ENCODE peak calls at places on chromosomes 3 and 15, in five cellular contexts. One of them, this sample, is unnamed.
A peak's percentile ranks its signal among the peaks of the same experiment; 100 is the strongest.

GRCh38 chr3:14300721-14301377 is 101.6 kb upstream of the SLC6A6 start:
- DNase-seq in tibial nerve: no peak
- DNase-seq in lower leg skin: no peak
- DNase-seq in BE2C: no peak
- DNase-seq in uterus: no peak
- DNase-seq in this sample: no peak

GRCh38 chr3:193788189-193788946 is 195.4 kb downstream of the OPA1 start:
- DNase-seq in tibial nerve: no peak
- DNase-seq in lower leg skin: peak; percentile 89
- DNase-seq in BE2C: peak; percentile 68
- DNase-seq in uterus: peak; percentile 42
- DNase-seq in this sample: peak; percentile 62

GRCh38 chr3:150775001-150775599 is 12.1 kb upstream of the SIAH2 start:
- DNase-seq in tibial nerve: no peak
- DNase-seq in lower leg skin: no peak
- DNase-seq in BE2C: no peak
- DNase-seq in uterus: no peak
- DNase-seq in this sample: no peak

GRCh38 chr3:31962801-31963205 is 18.3 kb downstream of the OSBPL10 start:
- DNase-seq in tibial nerve: no peak
- DNase-seq in lower leg skin: no peak
- DNase-seq in BE2C: no peak
- DNase-seq in uterus: no peak
- DNase-seq in this sample: no peak

GRCh38 chr3:45362768-45363167 is 25.6 kb upstream of the LARS2 start:
- DNase-seq in tibial nerve: no peak
- DNase-seq in lower leg skin: no peak
- DNase-seq in BE2C: no peak
- DNase-seq in uterus: no peak
- DNase-seq in this sample: no peak

GRCh38 chr3:46489875-46490274 is 7.9 kb upstream of the RTP3 start:
- DNase-seq in tibial nerve: no peak
- DNase-seq in lower leg skin: no peak
- DNase-seq in BE2C: no peak
- DNase-seq in uterus: no peak
- DNase-seq in this sample: no peak

GRCh38 chr3:24100694-24101402 is 155.8 kb downstream of the NR1D2 start:
- DNase-seq in tibial nerve: no peak
- DNase-seq in lower leg skin: no peak
- DNase-seq in BE2C: no peak
- DNase-seq in uterus: no peak
- DNase-seq in this sample: no peak

GRCh38 chr3:141913150-141913811 is 36.8 kb downstream of the ATP1B3 start:
- DNase-seq in tibial nerve: no peak
- DNase-seq in lower leg skin: no peak
- DNase-seq in BE2C: peak; percentile 55
- DNase-seq in uterus: no peak
- DNase-seq in this sample: peak; percentile 30

GRCh38 chr3:180854887-180855286 is 57.6 kb upstream of the FXR1 start:
- DNase-seq in tibial nerve: no peak
- DNase-seq in lower leg skin: no peak
- DNase-seq in BE2C: no peak
- DNase-seq in uterus: no peak
- DNase-seq in this sample: no peak

GRCh38 chr3:180860180-180860858 is 52.2 kb upstream of the FXR1 start:
- DNase-seq in tibial nerve: no peak
- DNase-seq in lower leg skin: no peak
- DNase-seq in BE2C: no peak
- DNase-seq in uterus: no peak
- DNase-seq in this sample: no peak

GRCh38 chr3:180855956-180856355 is 56.5 kb upstream of the FXR1 start:
- DNase-seq in tibial nerve: no peak
- DNase-seq in lower leg skin: no peak
- DNase-seq in BE2C: no peak
- DNase-seq in uterus: no peak
- DNase-seq in this sample: no peak

DNA sequence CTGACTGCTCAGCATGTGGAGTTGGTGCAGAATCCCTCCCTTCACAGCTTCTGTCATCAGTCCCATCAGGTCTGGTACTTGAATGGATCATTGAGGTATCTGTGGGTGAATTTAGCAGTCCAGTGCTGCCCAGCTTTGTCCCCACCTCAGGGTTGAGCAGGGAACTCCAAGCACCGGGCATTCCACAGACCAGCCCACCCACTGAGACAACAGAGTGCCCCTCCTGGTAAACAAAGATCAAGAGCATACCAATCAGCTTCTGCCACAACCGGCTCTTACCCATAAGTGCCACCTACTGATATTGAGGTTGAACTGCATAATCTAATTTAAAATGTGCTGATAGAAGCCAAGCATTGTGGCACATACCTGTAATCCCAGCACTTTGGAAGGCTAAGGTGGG is 57.1 kb upstream of the FXR1 start:
- DNase-seq in tibial nerve: no peak
- DNase-seq in lower leg skin: no peak
- DNase-seq in BE2C: no peak
- DNase-seq in uterus: no peak
- DNase-seq in this sample: no peak
- TF ChIP-seq CTCF in tibial nerve: no peak
- TF ChIP-seq CTCF in lower leg skin: no peak
- TF ChIP-seq CTCF in BE2C: peak; percentile 16
- TF ChIP-seq CTCF in uterus: no peak
- TF ChIP-seq CTCF in this sample: peak; percentile 15

DNA sequence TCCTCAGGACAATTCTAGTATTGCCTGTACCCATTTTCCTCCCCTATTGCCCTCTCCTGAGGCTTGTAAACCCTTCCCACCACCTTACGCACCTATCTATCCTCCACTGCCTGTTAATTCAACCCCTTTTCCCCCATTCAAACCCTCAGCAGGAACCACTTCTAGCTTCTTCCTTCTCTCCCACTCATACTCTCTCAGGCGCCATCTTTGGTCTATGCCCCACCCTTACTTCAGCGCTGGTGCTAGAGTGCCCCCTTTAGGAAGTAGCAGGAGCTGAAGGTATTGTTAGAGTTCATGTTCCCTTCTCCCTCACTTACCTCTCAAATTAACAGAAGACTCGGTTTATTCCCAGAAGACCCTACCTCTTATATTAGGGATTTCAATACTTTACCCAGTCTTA is 121.8 kb upstream of the NLGN1 start:
- DNase-seq in tibial nerve: no peak
- DNase-seq in lower leg skin: no peak
- DNase-seq in BE2C: peak; percentile 23
- DNase-seq in uterus: no peak
- DNase-seq in this sample: no peak
- TF ChIP-seq CTCF in tibial nerve: no peak
- TF ChIP-seq CTCF in lower leg skin: no peak
- TF ChIP-seq CTCF in BE2C: peak; percentile 43
- TF ChIP-seq CTCF in uterus: no peak
- TF ChIP-seq CTCF in this sample: no peak

DNA sequence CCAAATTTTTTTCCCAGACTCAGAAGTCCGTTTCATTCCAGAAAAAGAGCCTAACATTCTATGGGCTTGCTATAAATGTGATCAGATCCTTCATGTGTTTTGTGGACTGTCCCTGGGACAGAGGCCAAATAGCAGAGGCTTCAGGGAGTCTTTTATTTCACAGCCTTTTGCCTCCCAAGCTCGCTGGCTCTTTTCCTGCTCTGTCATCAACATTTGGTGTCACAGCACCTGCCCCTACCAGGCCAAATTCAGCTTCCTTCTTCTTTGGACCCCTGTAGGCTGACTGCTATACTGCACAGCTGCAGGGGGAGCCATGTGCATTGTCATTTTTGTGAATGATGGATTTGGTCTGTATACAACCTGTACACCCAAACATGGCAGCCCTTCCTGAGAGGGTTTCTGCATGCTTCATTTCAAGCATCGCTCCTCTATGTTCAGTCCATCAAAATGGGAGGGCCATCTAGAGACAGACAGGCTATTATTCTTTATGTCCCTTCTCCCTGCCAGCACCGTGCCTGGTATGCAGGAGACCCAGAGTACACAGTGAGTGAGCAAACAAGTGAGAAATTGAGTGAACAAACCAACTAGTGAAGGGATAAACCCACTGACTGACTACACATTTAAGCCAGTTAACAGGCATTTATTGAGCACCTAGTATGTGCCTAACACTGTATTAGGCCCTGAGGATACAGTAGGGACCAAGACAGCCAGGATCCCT is 17.9 kb upstream of the RPP14 start:
- DNase-seq in tibial nerve: no peak
- DNase-seq in lower leg skin: no peak
- DNase-seq in BE2C: no peak
- DNase-seq in uterus: no peak
- DNase-seq in this sample: no peak
- TF ChIP-seq CTCF in tibial nerve: no peak
- TF ChIP-seq CTCF in lower leg skin: no peak
- TF ChIP-seq CTCF in BE2C: no peak
- TF ChIP-seq CTCF in uterus: no peak
- TF ChIP-seq CTCF in this sample: no peak

DNA sequence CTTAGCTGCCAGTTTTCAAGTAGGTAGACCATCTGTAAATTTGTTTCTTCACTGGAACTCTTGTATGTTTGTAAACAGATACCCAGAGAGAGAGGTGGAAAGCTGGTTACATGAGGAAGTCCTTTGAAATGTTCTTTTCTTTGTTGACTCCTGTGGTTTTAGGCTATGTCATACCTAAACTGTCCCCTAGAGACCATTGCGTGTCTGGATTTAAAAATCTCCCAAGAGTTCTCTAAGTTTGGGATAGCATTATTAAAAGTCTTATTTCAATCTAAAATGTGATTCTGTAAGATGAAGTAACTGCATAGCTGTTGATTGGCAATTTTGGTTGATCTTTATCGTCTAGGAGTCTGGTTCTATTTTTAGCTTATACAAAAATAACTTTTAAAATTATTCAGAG is 127.2 kb downstream of the GHSR start:
- DNase-seq in tibial nerve: no peak
- DNase-seq in lower leg skin: no peak
- DNase-seq in BE2C: no peak
- DNase-seq in uterus: no peak
- DNase-seq in this sample: no peak
- TF ChIP-seq CTCF in tibial nerve: no peak
- TF ChIP-seq CTCF in lower leg skin: no peak
- TF ChIP-seq CTCF in BE2C: no peak
- TF ChIP-seq CTCF in uterus: no peak
- TF ChIP-seq CTCF in this sample: no peak

DNA sequence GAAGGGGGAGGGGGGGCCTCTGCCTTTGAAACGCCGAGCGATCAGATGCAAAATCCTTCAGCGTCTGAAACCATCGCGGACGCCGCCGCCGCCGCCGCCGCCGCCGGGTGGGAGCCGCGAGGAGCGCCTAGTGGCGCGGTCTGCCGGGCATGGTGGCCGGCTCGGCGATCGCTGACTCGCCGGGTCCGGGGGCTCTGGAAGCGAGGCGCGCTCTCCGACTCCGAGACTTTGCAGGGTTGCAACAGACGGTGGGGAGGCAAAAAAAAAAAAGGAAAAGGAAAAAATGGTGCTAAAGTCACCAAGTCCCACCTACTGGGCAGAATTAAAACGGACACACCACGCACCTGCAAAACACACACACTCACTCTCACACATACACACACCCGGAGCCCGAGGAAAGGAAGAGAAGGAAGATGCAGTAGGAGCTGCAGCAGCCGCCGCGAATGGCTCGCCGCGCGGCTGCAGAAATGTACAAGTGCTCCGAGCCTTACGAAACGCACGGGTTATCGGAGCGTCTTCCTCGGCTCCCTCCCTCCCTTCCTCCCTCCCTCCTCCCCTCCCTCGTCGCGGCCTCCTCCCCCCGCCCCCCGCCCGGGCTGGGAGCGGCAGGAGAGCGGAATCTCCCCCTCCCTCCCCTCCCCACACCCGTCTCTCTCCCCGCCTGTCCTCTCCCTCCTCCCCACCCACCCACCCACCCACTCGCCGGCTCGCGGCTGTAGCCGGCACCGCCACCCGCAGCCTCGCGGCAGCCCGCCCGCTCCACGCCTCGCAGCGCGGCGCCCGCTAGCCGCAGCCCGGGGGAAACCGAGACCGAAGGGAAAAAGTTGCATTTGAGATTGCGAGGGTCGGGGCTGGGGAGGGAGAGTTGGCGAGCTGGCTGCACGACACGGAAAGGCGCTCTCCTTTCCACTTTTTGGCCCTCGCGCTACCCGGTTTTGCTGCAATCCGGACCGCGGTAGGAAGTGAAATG is at the start of gene NTRK3:
- DNase-seq in tibial nerve: peak; percentile 30
- DNase-seq in lower leg skin: no peak
- DNase-seq in BE2C: peak; percentile 47
- DNase-seq in uterus: no peak
- DNase-seq in this sample: peak; percentile 71
- TF ChIP-seq CTCF in tibial nerve: no peak
- TF ChIP-seq CTCF in lower leg skin: no peak
- TF ChIP-seq CTCF in BE2C: no peak
- TF ChIP-seq CTCF in uterus: no peak
- TF ChIP-seq CTCF in this sample: peak; percentile 17